ENCODE peak calls at places on chromosomes 13 and 19, in seven cellular contexts. C is AG04449, T is bronchial epithelial cell, K is left ventricle myocardium inferior, R is heart right ventricle, U is AG04450, X is D721Med. O is an unnamed sample.

GRCh38 chr19:53537523-53538377 is at the start of gene ZNF331:
- DNase-seq in R (peak), K (peak), X (no peak), C (no peak), T (peak), U (no peak), O (peak)

GRCh38 chr19:16587031-16588023 is 15.1 kb upstream of the SLC35E1 start:
- DNase-seq in U (no peak), T (peak), C (peak), X (no peak), R (no peak), K (no peak), O (no peak)

GRCh38 chr19:45918721-45919120 is 4.1 kb upstream of the NANOS2 start:
- DNase-seq in C (no peak), T (no peak), R (no peak), U (no peak), X (no peak), K (no peak), O (no peak)

GRCh38 chr19:38387550-38388309 is at the start of gene GGN:
- DNase-seq in K (peak), T (peak), U (peak), C (peak), R (peak), X (peak), O (peak)

GRCh38 chr13:74929436-74929835 is 552.5 kb downstream of the TBC1D4 start:
- DNase-seq in T (no peak), X (no peak), U (no peak), K (no peak), C (no peak), R (no peak), O (no peak)

GRCh38 chr13:67303661-67304333 is 73.7 kb upstream of the PCDH9 start:
- DNase-seq in R (no peak), C (no peak), K (no peak), U (no peak), T (peak), X (no peak), O (no peak)

GRCh38 chr19:33726756-33727155 is 69.9 kb upstream of the KCTD15 start:
- DNase-seq in X (no peak), C (no peak), R (no peak), T (no peak), K (no peak), U (no peak), O (no peak)

GRCh38 chr19:28633223-28634030 is 579.5 kb downstream of the UQCRFS1 start:
- DNase-seq in K (no peak), X (peak), R (no peak), T (peak), U (no peak), C (no peak), O (peak)

GRCh38 chr13:90824027-90824426 is 523.5 kb upstream of the MIR17HG start:
- DNase-seq in U (no peak), K (no peak), R (no peak), C (no peak), T (no peak), X (no peak), O (no peak)

GRCh38 chr19:29323046-29323971 is 110.4 kb upstream of the UQCRFS1 start:
- DNase-seq in R (no peak), T (no peak), C (no peak), K (no peak), U (no peak), X (no peak), O (no peak)

GRCh38 chr13:34172048-34172447 is 354.1 kb downstream of the RFC3 start:
- DNase-seq in X (no peak), U (no peak), R (no peak), C (no peak), K (no peak), T (peak), O (no peak)

GRCh38 chr19:32671883-32672282 is 3.1 kb downstream of the ANKRD27 start:
- DNase-seq in R (no peak), U (no peak), T (no peak), C (no peak), K (no peak), X (no peak), O (no peak)

GRCh38 chr19:13055213-13056051 is 47.2 kb downstream of the LYL1 start:
- DNase-seq in C (peak), T (no peak), K (peak), U (peak), R (peak), X (no peak), O (peak)

GRCh38 chr19:14363203-14364097 is 17.8 kb upstream of the ADGRE5 start:
- DNase-seq in K (peak), X (no peak), C (peak), R (peak), U (no peak), T (no peak), O (no peak)

GRCh38 chr13:109813663-109814062 is 27.3 kb upstream of the IRS2 start:
- DNase-seq in U (no peak), R (no peak), K (no peak), X (no peak), C (no peak), T (no peak), O (no peak)

GRCh38 chr19:2302319-2303208 is 5.4 kb downstream of the LINGO3 start:
- DNase-seq in U (no peak), C (no peak), X (no peak), T (no peak), K (peak), R (peak), O (no peak)

GRCh38 chr19:6767357-6768235 is at the start of gene SH2D3A:
- DNase-seq in R (peak), C (no peak), X (no peak), T (peak), K (peak), U (no peak), O (no peak)

GRCh38 chr19:47210180-47210490 is 20.9 kb downstream of the BBC3 start:
- DNase-seq in R (no peak), U (no peak), K (no peak), T (no peak), X (no peak), C (no peak), O (no peak)

GRCh38 chr13:113141591-113141950 is 16.9 kb upstream of the PROZ start:
- DNase-seq in U (no peak), R (no peak), X (no peak), K (no peak), T (no peak), C (no peak), O (no peak)

GRCh38 chr19:40607898-40608621 is 6.9 kb downstream of the LTBP4 start:
- DNase-seq in C (no peak), K (no peak), T (no peak), R (no peak), U (no peak), X (no peak), O (no peak)

GRCh38 chr19:13557756-13558398 is 51.6 kb upstream of the CACNA1A start:
- DNase-seq in X (no peak), U (no peak), R (no peak), K (no peak), C (no peak), T (peak), O (no peak)

GRCh38 chr13:41196620-41197019 is 2.3 kb upstream of the KBTBD7 start:
- DNase-seq in R (no peak), K (no peak), X (no peak), C (no peak), U (no peak), T (peak), O (no peak)

GRCh38 chr13:94761407-94761806 is 49.1 kb upstream of the SOX21 start:
- DNase-seq in T (no peak), K (no peak), C (no peak), U (no peak), R (no peak), X (no peak), O (no peak)

GRCh38 chr13:97112451-97113152 is 109.5 kb upstream of the MBNL2 start:
- DNase-seq in R (no peak), C (no peak), U (no peak), K (no peak), T (no peak), X (no peak), O (no peak)

GRCh38 chr19:32041681-32042292 is 303.6 kb upstream of the ZNF507 start:
- DNase-seq in T (peak), K (peak), X (peak), R (peak), C (no peak), U (no peak), O (no peak)

GRCh38 chr19:45640849-45641273 is 1.7 kb upstream of the EML2 start:
- DNase-seq in X (no peak), R (peak), T (peak), K (no peak), C (no peak), U (no peak), O (no peak)

GRCh38 chr13:96680898-96681297 is 313.4 kb downstream of the OXGR1 start:
- DNase-seq in U (no peak), C (no peak), T (no peak), K (no peak), X (no peak), R (no peak), O (no peak)

GRCh38 chr13:39144941-39145533 is 106.8 kb downstream of the NHLRC3 start:
- DNase-seq in K (peak), C (peak), U (peak), X (no peak), T (peak), R (peak), O (peak)

GRCh38 chr19:970695-971094 is 13.4 kb upstream of the WDR18 start:
- DNase-seq in T (no peak), X (no peak), U (no peak), C (no peak), K (no peak), R (no peak), O (no peak)

GRCh38 chr13:21625366-21625765 is 21.4 kb upstream of the MICU2 start:
- DNase-seq in T (peak), R (no peak), K (no peak), C (no peak), U (no peak), X (no peak), O (no peak)

GRCh38 chr19:2462635-2463421 is 6.1 kb upstream of the LMNB2 start:
- DNase-seq in T (peak), C (peak), R (peak), X (peak), K (peak), U (peak), O (peak)

GRCh38 chr19:4157164-4157563 is 3.7 kb downstream of the CREB3L3 start:
- DNase-seq in R (no peak), U (no peak), C (no peak), T (no peak), K (no peak), X (no peak), O (no peak)

GRCh38 chr13:111898956-111899713 is 167.8 kb upstream of the SOX1 start:
- DNase-seq in T (no peak), K (no peak), R (no peak), C (no peak), U (no peak), X (no peak), O (no peak)

GRCh38 chr19:40377876-40378385 is 12.1 kb downstream of the HIPK4 start:
- DNase-seq in K (no peak), R (no peak), U (no peak), T (no peak), C (no peak), X (no peak), O (no peak)

GRCh38 chr19:37817180-37817911 is 38.0 kb upstream of the ZNF573 start:
- DNase-seq in X (peak), T (peak), C (no peak), R (peak), U (no peak), K (peak), O (peak)

GRCh38 chr13:25018729-25019115 is 77.2 kb upstream of the PABPC3 start:
- DNase-seq in U (no peak), X (no peak), C (no peak), R (no peak), K (no peak), T (no peak), O (no peak)

GRCh38 chr13:98033277-98034247 is 80.1 kb downstream of the IPO5 start:
- DNase-seq in C (peak), K (no peak), X (no peak), R (no peak), U (no peak), T (peak), O (peak)

GRCh38 chr13:78061806-78062205 is 143.2 kb upstream of the EDNRB start:
- DNase-seq in R (no peak), U (no peak), T (no peak), K (no peak), C (no peak), X (no peak), O (no peak)
- TF ChIP-seq CTCF in R (no peak), U (no peak), T (no peak), K (no peak), C (no peak), X (no peak), O (no peak)

DNA sequence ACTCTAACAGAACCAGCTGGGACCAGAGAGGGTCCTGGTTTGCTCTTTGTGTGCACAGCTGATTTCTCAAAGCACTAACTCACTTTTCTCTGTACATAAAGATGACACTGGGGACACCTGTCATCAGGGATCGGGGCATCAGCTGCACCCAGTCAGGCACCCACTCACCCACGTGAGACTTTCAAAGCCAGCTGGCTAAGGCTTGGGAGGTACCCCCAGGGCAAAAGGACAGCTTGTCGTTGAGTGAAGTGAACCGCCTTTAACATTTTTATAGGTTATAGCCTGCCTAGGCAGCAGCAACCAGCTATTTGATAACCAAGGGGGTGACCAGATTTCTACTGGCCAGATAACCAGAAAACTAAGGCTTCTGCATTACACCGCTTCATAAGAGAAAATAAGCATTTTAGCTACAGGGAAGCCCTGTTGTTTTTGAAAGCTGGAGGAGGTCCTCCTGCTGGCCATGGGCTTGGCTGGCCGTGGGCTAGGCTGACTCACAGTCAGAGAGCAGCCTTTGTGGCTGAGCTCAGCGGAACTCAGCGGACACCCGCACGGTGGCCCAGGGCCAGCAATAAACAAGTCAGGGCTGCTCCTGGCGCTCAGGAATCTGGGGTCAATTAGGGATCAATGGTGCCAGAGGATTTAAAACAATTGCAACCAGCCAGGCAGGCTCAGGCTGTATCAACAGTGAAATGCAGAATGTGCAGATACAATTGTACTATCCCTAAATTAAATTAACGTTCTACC is 57.1 kb downstream of the ALOX5AP start:
- DNase-seq in T (peak), X (no peak), U (peak), R (peak), C (peak), K (peak), O (peak)
- TF ChIP-seq CTCF in T (peak), X (no peak), U (peak), R (peak), C (peak), K (peak), O (peak)

GRCh38 chr19:11673608-11674041 is 65.1 kb downstream of the ZNF823 start:
- DNase-seq in U (no peak), T (peak), R (peak), C (no peak), X (peak), K (peak), O (no peak)
- TF ChIP-seq CTCF in U (peak), T (peak), R (peak), C (peak), X (peak), K (peak), O (peak)

DNA sequence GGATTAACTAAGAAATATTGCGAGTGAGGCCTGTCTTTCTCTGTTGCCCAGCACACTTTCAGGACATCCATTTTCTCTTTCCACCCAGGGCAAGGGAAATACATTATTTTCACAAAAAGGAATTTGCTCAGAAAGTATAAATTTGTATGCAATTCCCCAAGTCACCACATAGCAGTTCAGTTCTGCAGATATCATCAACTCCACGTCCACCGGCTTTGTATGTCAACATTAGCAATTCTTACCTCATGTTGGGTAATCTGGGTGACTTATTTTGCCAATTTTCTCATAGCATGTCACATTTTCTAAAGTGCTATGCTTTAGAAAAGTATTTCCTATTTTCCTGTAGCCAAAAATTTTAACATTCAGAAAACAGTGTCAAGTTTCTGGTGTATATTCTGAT is 501.8 kb downstream of the EFNB2 start:
- DNase-seq in C (peak), R (no peak), U (peak), K (no peak), X (no peak), T (peak), O (no peak)
- TF ChIP-seq CTCF in C (peak), R (no peak), U (peak), K (peak), X (no peak), T (peak), O (peak)